ENCODE peak calls at places on chromosome 5, in ten cellular contexts. S is GM13977, T is GM23338, H is psoas muscle, R is AG10803, J is neural crest cell, A is neural progenitor cell, P is AG04450, V is body of pancreas, N is left ventricle myocardium inferior. C is an unnamed sample.

GRCh38 chr5:158978061-158978745 is 121.5 kb downstream of the EBF1 start:
- DNase-seq in S (no peak), T (no peak), H (no peak), R (peak), J (no peak), A (no peak), P (peak), V (no peak), N (no peak), C (no peak)

GRCh38 chr5:176543428-176544182 is 5.5 kb upstream of the CDHR2 start:
- DNase-seq in S (peak), T (peak), H (peak), R (peak), J (peak), A (peak), P (no peak), V (peak), N (peak), C (peak)

GRCh38 chr5:142680605-142681259 is 5.2 kb downstream of the FGF1 start:
- DNase-seq in S (no peak), T (no peak), H (no peak), R (no peak), J (no peak), A (no peak), P (no peak), V (peak), N (no peak), C (no peak)

GRCh38 chr5:145130996-145131395 is 704.1 kb downstream of the PRELID2 start:
- DNase-seq in S (no peak), T (peak), H (no peak), R (no peak), J (no peak), A (no peak), P (no peak), V (no peak), N (no peak), C (no peak)

GRCh38 chr5:75335486-75335885 is 1.5 kb upstream of the HMGCR start:
- DNase-seq in S (no peak), T (no peak), H (no peak), R (no peak), J (no peak), A (no peak), P (no peak), V (no peak), N (no peak), C (no peak)

GRCh38 chr5:126591549-126591948 is 3.5 kb downstream of the ALDH7A1 start:
- DNase-seq in S (no peak), T (peak), H (no peak), R (no peak), J (no peak), A (no peak), P (no peak), V (no peak), N (no peak), C (no peak)

GRCh38 chr5:176410486-176411180 is 5.7 kb downstream of the CLTB start:
- DNase-seq in S (no peak), T (no peak), H (no peak), R (no peak), J (no peak), A (no peak), P (no peak), V (no peak), N (no peak), C (no peak)

GRCh38 chr5:139131062-139131856 is 66.9 kb downstream of the SIL1 start:
- DNase-seq in S (no peak), T (peak), H (peak), R (peak), J (no peak), A (peak), P (no peak), V (peak), N (peak), C (no peak)

GRCh38 chr5:17951392-17952169 is 317.3 kb downstream of the TAF11L14 start:
- DNase-seq in S (no peak), T (peak), H (no peak), R (no peak), J (peak), A (peak), P (no peak), V (no peak), N (no peak), C (no peak)

GRCh38 chr5:13632676-13633075 is 311.8 kb downstream of the DNAH5 start:
- DNase-seq in S (no peak), T (no peak), H (no peak), R (peak), J (no peak), A (no peak), P (no peak), V (no peak), N (no peak), C (no peak)

GRCh38 chr5:96001262-96001661 is 39.6 kb upstream of the ELL2 start:
- DNase-seq in S (no peak), T (peak), H (no peak), R (peak), J (no peak), A (no peak), P (no peak), V (no peak), N (no peak), C (no peak)

GRCh38 chr5:167072225-167072624 is 1219.2 kb upstream of the WWC1 start:
- DNase-seq in S (no peak), T (no peak), H (no peak), R (no peak), J (no peak), A (no peak), P (no peak), V (no peak), N (no peak), C (no peak)

GRCh38 chr5:12093586-12093985 is 189.3 kb upstream of the CTNND2 start:
- DNase-seq in S (no peak), T (no peak), H (no peak), R (no peak), J (no peak), A (no peak), P (no peak), V (no peak), N (no peak), C (no peak)

GRCh38 chr5:172800088-172800551 is 29.1 kb upstream of the DUSP1 start:
- DNase-seq in S (no peak), T (no peak), H (peak), R (peak), J (no peak), A (no peak), P (peak), V (peak), N (peak), C (no peak)

GRCh38 chr5:66655395-66656324 is 59.5 kb downstream of the MAST4 start:
- DNase-seq in S (no peak), T (peak), H (no peak), R (peak), J (no peak), A (peak), P (no peak), V (peak), N (no peak), C (no peak)

GRCh38 chr5:142881076-142881466 is 110.9 kb downstream of the ARHGAP26 start:
- DNase-seq in S (no peak), T (peak), H (no peak), R (peak), J (no peak), A (peak), P (peak), V (no peak), N (no peak), C (no peak)

GRCh38 chr5:106092455-106092854 is 1578.3 kb downstream of the EFNA5 start:
- DNase-seq in S (no peak), T (no peak), H (no peak), R (no peak), J (no peak), A (no peak), P (no peak), V (no peak), N (no peak), C (no peak)

GRCh38 chr5:89346573-89346972 is 463.6 kb upstream of the MEF2C start:
- DNase-seq in S (no peak), T (no peak), H (no peak), R (no peak), J (no peak), A (no peak), P (no peak), V (no peak), N (no peak), C (no peak)

GRCh38 chr5:164326219-164326618 is 820.8 kb downstream of the MAT2B start:
- DNase-seq in S (no peak), T (peak), H (no peak), R (no peak), J (no peak), A (no peak), P (no peak), V (no peak), N (no peak), C (no peak)

GRCh38 chr5:132491368-132492364 is 1.1 kb upstream of the IRF1 start:
- DNase-seq in S (peak), T (peak), H (no peak), R (no peak), J (no peak), A (peak), P (no peak), V (no peak), N (no peak), C (no peak)

GRCh38 chr5:178551059-178551458 is 39.1 kb downstream of the COL23A1 start:
- DNase-seq in S (no peak), T (peak), H (no peak), R (peak), J (no peak), A (no peak), P (no peak), V (no peak), N (no peak), C (no peak)

GRCh38 chr5:131542723-131543122 is 92.3 kb downstream of the RAPGEF6 start:
- DNase-seq in S (no peak), T (no peak), H (no peak), R (no peak), J (no peak), A (no peak), P (no peak), V (no peak), N (no peak), C (no peak)

GRCh38 chr5:74624501-74624900 is 16.0 kb downstream of the ENC1 start:
- DNase-seq in S (no peak), T (no peak), H (no peak), R (no peak), J (no peak), A (no peak), P (no peak), V (no peak), N (no peak), C (no peak)

GRCh38 chr5:179264053-179264540 is 81.2 kb downstream of the ADAMTS2 start:
- DNase-seq in S (no peak), T (no peak), H (no peak), R (no peak), J (no peak), A (no peak), P (no peak), V (no peak), N (peak), C (peak)

GRCh38 chr5:51495672-51496071 is 112.4 kb downstream of the ISL1 start:
- DNase-seq in S (no peak), T (no peak), H (no peak), R (peak), J (no peak), A (no peak), P (no peak), V (no peak), N (no peak), C (no peak)

DNA sequence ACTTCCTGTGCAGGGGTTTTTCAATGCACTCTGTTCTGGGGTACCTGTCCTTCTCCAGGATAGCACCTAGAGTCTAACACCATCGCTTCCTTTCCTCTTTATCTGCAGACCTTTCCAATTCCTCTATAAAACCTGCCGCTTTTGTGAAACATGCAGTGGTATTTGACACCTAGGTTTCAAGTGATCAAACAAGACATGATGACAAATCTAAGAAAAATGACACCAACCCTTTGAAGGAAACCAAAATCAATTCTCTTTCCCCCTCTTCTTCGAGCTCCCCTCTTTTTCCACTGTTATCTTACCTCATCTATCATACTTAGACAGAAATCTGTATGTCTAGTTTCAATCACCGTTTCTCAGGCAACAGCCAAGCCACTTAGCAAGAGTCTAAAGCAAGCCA is 25.6 kb upstream of the RANBP17 start:
- DNase-seq in S (no peak), T (no peak), H (no peak), R (no peak), J (no peak), A (no peak), P (no peak), V (no peak), N (no peak), C (no peak)
- TF ChIP-seq CTCF in S (no peak), T (no peak), H (no peak), R (no peak), J (no peak), A (no peak), P (no peak), V (no peak), N (no peak), C (no peak)

DNA sequence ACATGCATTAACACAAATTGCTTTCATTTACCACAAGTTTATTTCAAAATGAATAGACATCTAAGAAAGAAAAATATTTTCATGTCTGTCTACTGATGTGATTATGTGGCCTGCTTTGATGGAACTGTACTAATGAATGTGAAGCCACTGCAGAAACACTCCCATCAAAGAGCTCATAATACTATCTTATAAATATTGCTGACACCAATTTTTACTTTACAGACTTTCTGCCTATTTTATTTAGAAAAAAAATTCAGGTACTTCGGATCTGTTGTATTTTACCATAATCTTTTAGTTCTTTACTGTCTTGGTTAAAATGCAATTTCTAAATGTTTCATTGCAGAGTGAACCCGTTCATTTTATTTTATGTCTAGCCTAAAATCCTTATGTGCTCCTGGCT is 281.9 kb downstream of the ICE1 start:
- DNase-seq in S (no peak), T (no peak), H (no peak), R (no peak), J (no peak), A (no peak), P (no peak), V (no peak), N (no peak), C (no peak)
- TF ChIP-seq CTCF in S (no peak), T (no peak), H (no peak), R (no peak), J (no peak), A (no peak), P (no peak), V (no peak), N (no peak), C (no peak)

GRCh38 chr5:1672396-1672795 is 127.2 kb downstream of the MRPL36 start:
- DNase-seq in S (peak), T (peak), H (no peak), R (no peak), J (no peak), A (no peak), P (no peak), V (no peak), N (no peak), C (no peak)
- TF ChIP-seq CTCF in S (no peak), T (peak), H (no peak), R (no peak), J (no peak), A (peak), P (no peak), V (no peak), N (no peak), C (no peak)

DNA sequence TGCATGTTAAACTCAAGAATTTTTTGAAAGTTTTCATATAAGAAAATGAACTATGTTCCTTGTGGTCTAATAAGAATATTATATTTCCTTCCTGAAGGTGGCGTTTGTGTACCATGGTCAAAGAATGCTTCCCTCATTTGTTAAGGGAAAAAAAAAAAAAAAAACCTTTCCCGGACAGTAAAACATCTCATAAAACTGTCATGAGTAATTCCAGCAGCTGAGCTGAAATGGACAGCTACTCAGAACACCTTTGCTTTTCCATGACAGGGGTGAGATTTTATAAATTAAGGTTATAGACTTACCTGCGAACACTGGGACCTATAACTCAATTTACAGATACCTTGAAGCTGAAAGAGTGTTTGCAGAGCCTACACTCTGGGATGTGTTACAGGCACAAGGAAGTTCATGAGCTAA is 113.2 kb upstream of the RANBP3L start:
- DNase-seq in S (no peak), T (peak), H (no peak), R (peak), J (no peak), A (peak), P (peak), V (no peak), N (no peak), C (no peak)
- TF ChIP-seq CTCF in S (peak), T (no peak), H (peak), R (peak), J (peak), A (peak), P (peak), V (peak), N (peak), C (peak)

GRCh38 chr5:120231563-120231962 is 232.5 kb upstream of the PRR16 start:
- DNase-seq in S (no peak), T (no peak), H (no peak), R (no peak), J (no peak), A (no peak), P (no peak), V (no peak), N (no peak), C (no peak)

GRCh38 chr5:120229036-120229435 is 235.1 kb upstream of the PRR16 start:
- DNase-seq in S (no peak), T (no peak), H (no peak), R (no peak), J (no peak), A (no peak), P (no peak), V (no peak), N (no peak), C (no peak)

GRCh38 chr5:120228262-120229031 is 235.7 kb upstream of the PRR16 start:
- DNase-seq in S (no peak), T (peak), H (no peak), R (peak), J (no peak), A (peak), P (no peak), V (no peak), N (no peak), C (no peak)
- TF ChIP-seq CTCF in S (no peak), T (peak), H (no peak), R (no peak), J (no peak), A (no peak), P (peak), V (no peak), N (no peak), C (no peak)

GRCh38 chr5:35598707-35599370 is 18.8 kb upstream of the SPEF2 start:
- DNase-seq in S (no peak), T (peak), H (no peak), R (no peak), J (no peak), A (peak), P (no peak), V (peak), N (no peak), C (no peak)
- TF ChIP-seq CTCF in S (no peak), T (peak), H (no peak), R (no peak), J (no peak), A (peak), P (no peak), V (peak), N (no peak), C (no peak)

GRCh38 chr5:78424680-78425079 is 64.3 kb downstream of the SCAMP1 start:
- DNase-seq in S (no peak), T (no peak), H (no peak), R (no peak), J (no peak), A (no peak), P (no peak), V (no peak), N (no peak), C (no peak)
- TF ChIP-seq CTCF in S (no peak), T (no peak), H (no peak), R (no peak), J (no peak), A (no peak), P (no peak), V (no peak), N (no peak), C (no peak)

C was measured in mesothelial cell of epicardium.